ENCODE peak calls at places on chromosomes 13 and 19, in six cellular contexts. M is activated CD4-positive, alpha-beta T cell treated with anti-CD3 and anti-CD28 coated beads, Interleukin-2, amount 50 U/mL, for 1 hour; S is head of caudate nucleus; K is pulmonary artery endothelial cell; H is SW480; U is tibial nerve. C is an unnamed sample.

GRCh38 chr13:50244355-50244912 is 229.2 kb downstream of the KCNRG start:
- DNase-seq in M (no peak), S (no peak), K (no peak), H (peak), U (no peak), C (no peak)

GRCh38 chr19:47232422-47233211 is 1.6 kb upstream of the BBC3 start:
- DNase-seq in M (no peak), S (no peak), K (no peak), H (peak), U (no peak), C (peak)

GRCh38 chr19:1168877-1169791 is 4.9 kb downstream of the SBNO2 start:
- DNase-seq in M (no peak), S (no peak), K (no peak), H (no peak), U (no peak), C (peak)

GRCh38 chr19:28483197-28483596 is 729.8 kb downstream of the UQCRFS1 start:
- DNase-seq in M (no peak), S (no peak), K (no peak), H (no peak), U (no peak), C (no peak)

GRCh38 chr19:45676851-45677263 is 8.8 kb downstream of the GIPR start:
- DNase-seq in M (peak), S (peak), K (no peak), H (peak), U (no peak), C (no peak)

GRCh38 chr13:67353891-67354459 is 123.8 kb upstream of the PCDH9 start:
- DNase-seq in M (no peak), S (no peak), K (no peak), H (no peak), U (no peak), C (no peak)

GRCh38 chr13:30463820-30464495 is 1.8 kb downstream of the HMGB1 start:
- DNase-seq in M (peak), S (peak), K (no peak), H (peak), U (peak), C (peak)

GRCh38 chr13:84570831-84571230 is 688.6 kb upstream of the SLITRK1 start:
- DNase-seq in M (no peak), S (no peak), K (no peak), H (no peak), U (no peak), C (peak)

GRCh38 chr13:44768233-44768632 is 192.1 kb upstream of the TSC22D1 start:
- DNase-seq in M (peak), S (no peak), K (no peak), H (no peak), U (no peak), C (no peak)

GRCh38 chr13:92074658-92075057 is 676.2 kb downstream of the GPC5 start:
- DNase-seq in M (no peak), S (peak), K (no peak), H (peak), U (no peak), C (no peak)

GRCh38 chr19:12838182-12838890 is at the start of gene MAST1:
- DNase-seq in M (peak), S (peak), K (no peak), H (peak), U (no peak), C (peak)

GRCh38 chr19:49442793-49443365 is 1.6 kb upstream of the SLC17A7 start:
- DNase-seq in M (peak), S (peak), K (peak), H (peak), U (peak), C (peak)

GRCh38 chr13:90717451-90717936 is 630.0 kb upstream of the MIR17HG start:
- DNase-seq in M (no peak), S (no peak), K (no peak), H (peak), U (no peak), C (peak)

GRCh38 chr13:41564046-41564445 is 106.7 kb downstream of the RGCC start:
- DNase-seq in M (no peak), S (no peak), K (no peak), H (no peak), U (no peak), C (no peak)

GRCh38 chr19:737591-738093 is 13.3 kb upstream of the MISP start:
- DNase-seq in M (peak), S (no peak), K (no peak), H (no peak), U (no peak), C (peak)

GRCh38 chr13:50149143-50149703 is 134.0 kb downstream of the KCNRG start:
- DNase-seq in M (no peak), S (no peak), K (no peak), H (no peak), U (no peak), C (no peak)

GRCh38 chr19:47253467-47253881 is 2.9 kb upstream of the CCDC9 start:
- DNase-seq in M (no peak), S (no peak), K (no peak), H (peak), U (no peak), C (peak)

GRCh38 chr19:11699931-11700794 is 38.6 kb downstream of the ZNF823 start:
- DNase-seq in M (no peak), S (peak), K (peak), H (peak), U (no peak), C (peak)

GRCh38 chr13:87131611-87132010 is 539.6 kb upstream of the SLITRK5 start:
- DNase-seq in M (no peak), S (no peak), K (no peak), H (no peak), U (no peak), C (no peak)

GRCh38 chr13:61766667-61767058 is 351.0 kb upstream of the PCDH20 start:
- DNase-seq in M (no peak), S (no peak), K (no peak), H (no peak), U (no peak), C (no peak)

GRCh38 chr13:48580185-48580803 is 47.4 kb upstream of the RCBTB2 start:
- DNase-seq in M (peak), S (peak), K (no peak), H (peak), U (peak), C (peak)

GRCh38 chr13:76976488-76976887 is 15.4 kb upstream of the CLN5 start:
- DNase-seq in M (no peak), S (no peak), K (no peak), H (no peak), U (no peak), C (no peak)

GRCh38 chr13:29948246-29948645 is 97.8 kb upstream of the UBL3 start:
- DNase-seq in M (no peak), S (no peak), K (no peak), H (no peak), U (no peak), C (peak)

GRCh38 chr13:44842158-44842557 is 147.1 kb downstream of the NUFIP1 start:
- DNase-seq in M (no peak), S (no peak), K (peak), H (no peak), U (no peak), C (peak)

GRCh38 chr13:83732755-83733154 is 149.5 kb downstream of the SLITRK1 start:
- DNase-seq in M (no peak), S (no peak), K (no peak), H (no peak), U (no peak), C (no peak)

GRCh38 chr19:22517496-22518411 is 95.6 kb upstream of the ZNF98 start:
- DNase-seq in M (no peak), S (no peak), K (no peak), H (no peak), U (no peak), C (no peak)

GRCh38 chr13:31625115-31625514 is 114.2 kb upstream of the RXFP2 start:
- DNase-seq in M (no peak), S (no peak), K (no peak), H (no peak), U (no peak), C (peak)

GRCh38 chr13:35765941-35766340 is 289.5 kb upstream of the MAB21L1 start:
- DNase-seq in M (no peak), S (no peak), K (no peak), H (no peak), U (no peak), C (no peak)

GRCh38 chr13:27619711-27620376 is 485 bp downstream of the LNX2 start:
- DNase-seq in M (peak), S (peak), K (no peak), H (peak), U (peak), C (peak)

GRCh38 chr19:39492225-39492624 is 6.5 kb upstream of the DLL3 start:
- DNase-seq in M (no peak), S (no peak), K (no peak), H (no peak), U (no peak), C (no peak)

GRCh38 chr19:16737909-16738308 is 18.3 kb downstream of the NWD1 start:
- DNase-seq in M (no peak), S (no peak), K (no peak), H (no peak), U (no peak), C (no peak)

GRCh38 chr19:46372901-46373572 is 26.1 kb downstream of the PPP5C start:
- DNase-seq in M (no peak), S (no peak), K (no peak), H (no peak), U (no peak), C (peak)

GRCh38 chr19:1613808-1614570 is 8.7 kb upstream of the UQCR11 start:
- DNase-seq in M (no peak), S (no peak), K (no peak), H (no peak), U (no peak), C (no peak)

C was measured in GM23248.